ENCODE peak calls at places on chromosomes 3 and 15, in four cellular contexts. K, A, T and J are unnamed samples.

GRCh38 chr3:172476339-172476738 is 28.1 kb upstream of the GHSR start:
- DNase-seq in K (no peak), A (no peak), T (no peak), J (no peak)

GRCh38 chr3:171261487-171261886 is 198.7 kb downstream of the TNIK start:
- DNase-seq in K (no peak), A (no peak), T (no peak), J (no peak)

GRCh38 chr3:103365467-103365866 is 930.7 kb downstream of the ZPLD1 start:
- DNase-seq in K (no peak), A (no peak), T (no peak), J (no peak)

GRCh38 chr3:149363053-149363452 is 14.4 kb downstream of the TM4SF1 start:
- DNase-seq in K (no peak), A (no peak), T (no peak), J (no peak)

GRCh38 chr15:94671845-94672524 is 440.6 kb downstream of the MCTP2 start:
- DNase-seq in K (no peak), A (no peak), T (no peak), J (peak; percentile 65)

GRCh38 chr3:184050217-184050847 is 2.5 kb upstream of the HTR3C start:
- DNase-seq in K (no peak), A (no peak), T (no peak), J (no peak)

GRCh38 chr15:65130941-65131340 is 2.7 kb downstream of the PDCD7 start:
- DNase-seq in K (no peak), A (no peak), T (no peak), J (no peak)

GRCh38 chr3:129205109-129205832 is 21.6 kb upstream of the CNBP start:
- DNase-seq in K (no peak), A (no peak), T (no peak), J (no peak)

GRCh38 chr3:136305879-136306278 is 55.7 kb downstream of the PCCB start:
- DNase-seq in K (no peak), A (peak; percentile 8), T (no peak), J (no peak)

GRCh38 chr3:150412599-150413069 is 4.5 kb downstream of the TSC22D2 start:
- DNase-seq in K (peak; percentile 32), A (no peak), T (peak; percentile 63), J (peak; percentile 11)

GRCh38 chr3:196135693-196136639 is 54.1 kb upstream of the TFRC start:
- DNase-seq in K (no peak), A (no peak), T (no peak), J (no peak)

GRCh38 chr3:41174703-41174964 is 24.7 kb upstream of the CTNNB1 start:
- DNase-seq in K (no peak), A (no peak), T (no peak), J (no peak)

GRCh38 chr3:184688251-184688851 is 23.5 kb downstream of the MAGEF1 start:
- DNase-seq in K (no peak), A (no peak), T (no peak), J (no peak)

GRCh38 chr3:152113992-152114651 is 154.6 kb upstream of the MBNL1 start:
- DNase-seq in K (no peak), A (no peak), T (no peak), J (no peak)

GRCh38 chr3:69353492-69353891 is 32.4 kb downstream of the FRMD4B start:
- DNase-seq in K (no peak), A (no peak), T (no peak), J (no peak)

GRCh38 chr3:38623539-38623938 is 25.9 kb downstream of the SCN5A start:
- DNase-seq in K (peak; percentile 39), A (no peak), T (peak; percentile 13), J (no peak)

GRCh38 chr15:70361891-70362290 is 264.2 kb upstream of the TLE3 start:
- DNase-seq in K (no peak), A (no peak), T (no peak), J (no peak)

GRCh38 chr3:141486416-141486734 is 452 bp upstream of the RASA2 start:
- DNase-seq in K (no peak), A (no peak), T (peak; percentile 56), J (peak; percentile 10)

GRCh38 chr3:50517721-50518206 is 14.3 kb upstream of the CACNA2D2 start:
- DNase-seq in K (no peak), A (no peak), T (no peak), J (no peak)

GRCh38 chr3:32143849-32144757 is 37.7 kb downstream of the GPD1L start:
- DNase-seq in K (peak; percentile 75), A (peak; percentile 13), T (peak; percentile 78), J (peak; percentile 77)
- TF ChIP-seq FOXK2 in K (no peak), A (no peak), T (no peak), J (no peak)

GRCh38 chr15:63554337-63554927 is 42.8 kb upstream of the FBXL22 start:
- DNase-seq in K (no peak), A (no peak), T (no peak), J (no peak)
- TF ChIP-seq BHLHE40 in K (no peak), A (no peak), T (no peak), J (no peak)

GRCh38 chr3:128083980-128084674 is 31.9 kb downstream of the SEC61A1 start:
- DNase-seq in K (no peak), A (no peak), T (no peak), J (no peak)
- TF ChIP-seq FOXK2 in K (no peak), A (no peak), T (no peak), J (no peak)

DNA sequence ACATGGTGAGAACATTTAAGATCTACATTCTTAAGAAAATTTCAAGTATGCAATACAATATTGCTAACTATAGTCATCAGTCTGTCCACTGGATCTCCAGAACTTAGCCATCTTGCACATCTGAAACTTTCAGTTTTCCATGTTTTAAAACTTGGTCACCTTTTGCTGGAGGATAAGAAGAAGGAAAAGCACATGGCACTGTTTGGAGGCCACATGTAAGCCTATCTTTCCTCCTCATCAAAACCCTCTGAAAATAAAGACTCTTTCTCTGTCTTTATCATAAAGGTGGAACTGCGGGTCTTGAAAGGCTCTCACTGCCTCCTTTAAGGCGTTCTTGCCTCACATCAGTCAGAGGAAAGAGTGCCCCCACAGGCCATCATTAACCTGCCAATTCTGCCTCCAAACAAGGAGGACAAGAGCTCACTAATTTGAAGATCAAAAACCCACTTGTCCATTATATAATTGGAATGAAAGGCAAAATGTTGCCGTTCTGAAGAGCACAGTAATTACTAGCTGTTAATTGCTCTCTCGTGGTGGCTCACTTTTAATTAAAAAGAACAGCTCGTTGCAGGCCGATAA is 157.8 kb downstream of the MECOM start:
- DNase-seq in K (peak; percentile 8), A (no peak), T (peak; percentile 1), J (no peak)
- TF ChIP-seq BHLHE40 in K (no peak), A (no peak), T (no peak), J (no peak)

DNA sequence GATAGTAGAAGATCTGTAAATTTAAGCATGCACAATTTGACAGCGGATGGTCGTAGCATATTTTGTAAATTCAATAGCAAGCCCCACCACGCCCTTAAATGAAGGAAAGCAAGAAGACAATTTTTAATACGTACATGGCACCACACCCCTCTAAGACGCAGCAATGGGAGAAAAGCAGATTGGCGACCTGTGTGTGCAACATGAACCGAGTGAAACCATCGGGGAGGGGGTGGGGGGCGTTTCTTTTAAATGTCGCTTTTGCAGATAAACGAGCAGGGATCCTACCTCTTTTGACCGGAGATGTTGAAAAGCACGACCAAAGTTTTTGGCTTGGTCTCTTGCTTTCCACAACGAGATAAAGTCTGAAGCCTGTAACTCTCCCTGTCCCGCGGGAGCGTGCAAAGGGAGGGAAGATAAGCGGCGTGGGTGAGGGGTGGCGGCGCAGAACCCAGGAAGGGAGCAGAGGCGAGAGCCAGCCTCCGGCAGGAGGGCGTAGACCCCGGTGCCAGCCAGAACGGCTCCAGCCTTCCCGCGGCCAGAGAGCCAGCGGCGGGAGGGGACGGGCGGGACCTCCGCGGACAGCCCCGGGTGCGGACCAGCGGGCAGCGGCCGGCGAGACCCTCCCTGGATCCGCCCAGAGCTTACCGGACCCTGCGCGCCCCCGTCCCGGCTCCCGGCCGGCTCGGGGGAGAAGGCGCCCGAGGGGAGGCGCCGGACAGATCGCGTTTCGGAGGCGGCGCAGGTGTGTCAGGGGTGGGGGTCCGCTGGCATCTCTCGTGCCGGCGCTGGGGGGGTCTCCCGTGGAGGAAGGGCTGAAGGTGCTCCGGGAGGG is at the start of gene CHL1:
- DNase-seq in K (no peak), A (no peak), T (no peak), J (peak; percentile 10)
- TF ChIP-seq FOXK2 in K (no peak), A (no peak), T (no peak), J (no peak)

GRCh38 chr3:81829946-81830345 is 68.5 kb upstream of the GBE1 start:
- DNase-seq in K (no peak), A (no peak), T (no peak), J (no peak)
- TF ChIP-seq BHLHE40 in K (no peak), A (no peak), T (no peak), J (no peak)

DNA sequence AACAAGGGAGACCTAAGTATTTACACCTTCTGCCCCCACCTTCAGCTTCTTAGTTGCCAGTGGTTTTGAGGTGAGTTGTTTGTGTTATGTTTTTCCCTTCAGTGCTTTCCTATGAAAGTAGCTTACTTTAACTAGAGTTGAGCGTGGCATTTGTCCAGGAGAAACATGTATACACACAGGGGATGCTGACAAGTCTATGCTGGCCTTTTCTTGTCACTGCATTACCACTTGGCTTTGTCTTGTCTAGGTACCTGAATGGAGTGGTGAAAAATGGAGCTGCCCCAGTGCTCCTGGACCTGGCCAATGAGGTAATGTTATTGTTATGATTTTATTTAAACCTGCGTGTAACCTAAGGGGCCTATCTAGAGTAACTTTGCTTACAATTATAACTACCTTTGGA is 74.4 kb downstream of the CDIN1 start:
- DNase-seq in K (no peak), A (no peak), T (no peak), J (no peak)
- TF ChIP-seq FOXK2 in K (no peak), A (no peak), T (no peak), J (no peak)

DNA sequence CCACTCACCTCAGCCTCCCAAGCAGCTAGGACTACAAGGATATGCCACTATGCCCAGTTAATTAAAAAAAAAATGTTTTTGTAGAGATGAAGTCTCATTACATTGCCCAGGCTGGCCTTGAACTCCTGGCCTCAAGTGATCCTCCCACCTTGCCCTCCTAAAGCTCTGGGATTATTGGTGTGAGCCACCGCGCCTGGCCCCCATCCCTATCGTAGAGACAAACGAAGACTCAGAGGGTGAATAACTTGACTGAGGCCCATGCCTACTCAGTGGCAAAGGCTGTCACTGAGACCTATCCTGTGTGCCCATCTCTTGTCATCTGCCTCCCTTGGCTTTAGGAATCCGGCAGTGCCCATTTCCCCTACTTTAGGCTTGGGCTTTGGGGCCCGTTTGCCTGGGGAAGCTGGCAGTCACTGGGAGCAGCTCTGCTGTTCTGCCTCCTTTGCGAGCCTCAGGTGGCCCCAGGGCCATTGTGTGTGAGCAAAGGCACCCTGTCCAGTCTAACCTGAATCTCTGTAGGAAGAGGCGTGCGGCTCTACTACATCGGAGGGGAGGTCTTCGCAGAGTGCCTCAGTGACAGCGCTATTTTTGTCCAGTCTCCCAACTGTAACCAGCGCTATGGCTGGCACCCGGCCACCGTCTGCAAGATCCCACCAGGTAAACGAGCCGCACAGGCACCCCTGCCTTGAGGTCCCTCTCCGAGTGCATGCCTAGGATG is 70.1 kb downstream of the AAGAB start:
- DNase-seq in K (no peak), A (no peak), T (no peak), J (no peak)
- TF ChIP-seq BHLHE40 in K (no peak), A (no peak), T (no peak), J (no peak)